ENCODE peak calls at places on chromosomes 1 and 21, in four cellular contexts. P, X, S and Y are unnamed samples.

GRCh38 chr1:36436820-36437219 is 13.4 kb downstream of the OSCP1 start:
- DNase-seq in P (no peak), X (no peak), S (peak), Y (no peak)

GRCh38 chr1:109933856-109934711 is 23.4 kb downstream of the CSF1 start:
- DNase-seq in P (no peak), X (no peak), S (peak), Y (no peak)

GRCh38 chr1:195373831-195374230 is 1234.4 kb downstream of the KCNT2 start:
- DNase-seq in P (no peak), X (no peak), S (no peak), Y (no peak)

GRCh38 chr1:180632326-180633088 is 685 bp downstream of the XPR1 start:
- DNase-seq in P (peak), X (no peak), S (peak), Y (peak)

GRCh38 chr1:91754348-91754747 is 131.6 kb downstream of the TGFBR3 start:
- DNase-seq in P (no peak), X (no peak), S (no peak), Y (no peak)

GRCh38 chr1:156922986-156923564 is 2.6 kb downstream of the LRRC71 start:
- DNase-seq in P (no peak), X (no peak), S (no peak), Y (no peak)

GRCh38 chr1:24888061-24888970 is 41.8 kb downstream of the RUNX3 start:
- DNase-seq in P (peak), X (no peak), S (no peak), Y (no peak)

GRCh38 chr1:53342735-53343470 is 15.0 kb upstream of the LRP8 start:
- DNase-seq in P (no peak), X (no peak), S (no peak), Y (no peak)

GRCh38 chr1:211685823-211686222 is 10.4 kb upstream of the NEK2 start:
- DNase-seq in P (no peak), X (no peak), S (no peak), Y (no peak)

GRCh38 chr1:201014816-201015200 is 8.7 kb downstream of the KIF21B start:
- DNase-seq in P (no peak), X (no peak), S (no peak), Y (no peak)

GRCh38 chr1:172498858-172499257 is 34.1 kb upstream of the SUCO start:
- DNase-seq in P (no peak), X (no peak), S (no peak), Y (no peak)

GRCh38 chr1:84834419-84835064 is 58.5 kb downstream of the LPAR3 start:
- DNase-seq in P (no peak), X (no peak), S (no peak), Y (peak)

GRCh38 chr1:205660361-205660760 is 19.9 kb downstream of the SLC45A3 start:
- DNase-seq in P (no peak), X (no peak), S (no peak), Y (no peak)

GRCh38 chr1:150813028-150813707 is 5.1 kb upstream of the CTSK start:
- DNase-seq in P (peak), X (no peak), S (peak), Y (peak)

GRCh38 chr1:210573141-210573540 is 244.4 kb downstream of the HHAT start:
- DNase-seq in P (no peak), X (no peak), S (no peak), Y (no peak)

GRCh38 chr1:73914994-73915393 is 283.0 kb downstream of the LRRIQ3 start:
- DNase-seq in P (no peak), X (no peak), S (no peak), Y (no peak)

GRCh38 chr1:73909043-73909567 is 288.9 kb downstream of the LRRIQ3 start:
- DNase-seq in P (no peak), X (no peak), S (no peak), Y (no peak)

GRCh38 chr1:73911849-73912248 is 286.1 kb downstream of the LRRIQ3 start:
- DNase-seq in P (no peak), X (no peak), S (no peak), Y (no peak)

GRCh38 chr1:73910466-73910865 is 287.5 kb downstream of the LRRIQ3 start:
- DNase-seq in P (no peak), X (no peak), S (no peak), Y (no peak)

DNA sequence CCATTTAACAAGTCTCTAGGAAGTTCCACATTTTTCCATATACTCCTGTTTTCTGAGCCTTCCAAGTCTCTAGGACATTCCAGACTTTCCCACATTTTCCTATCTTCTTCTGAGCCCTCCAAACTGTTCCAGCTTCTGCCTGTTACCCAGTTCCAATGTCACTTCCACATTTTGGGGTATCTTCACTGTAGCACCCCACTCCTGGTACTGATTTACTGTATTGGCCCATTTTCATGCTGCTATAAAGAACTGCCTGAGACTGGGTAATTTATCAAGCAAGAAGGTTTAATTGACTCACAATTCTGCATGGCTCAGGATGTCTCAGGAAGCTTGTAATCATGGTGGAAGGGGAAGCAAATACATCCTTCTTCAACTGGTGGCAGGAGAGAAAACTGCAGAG is 285.0 kb downstream of the LRRIQ3 start:
- DNase-seq in P (no peak), X (no peak), S (no peak), Y (no peak)
- TF ChIP-seq USF2 in P (no peak), X (no peak), S (no peak), Y (no peak)

DNA sequence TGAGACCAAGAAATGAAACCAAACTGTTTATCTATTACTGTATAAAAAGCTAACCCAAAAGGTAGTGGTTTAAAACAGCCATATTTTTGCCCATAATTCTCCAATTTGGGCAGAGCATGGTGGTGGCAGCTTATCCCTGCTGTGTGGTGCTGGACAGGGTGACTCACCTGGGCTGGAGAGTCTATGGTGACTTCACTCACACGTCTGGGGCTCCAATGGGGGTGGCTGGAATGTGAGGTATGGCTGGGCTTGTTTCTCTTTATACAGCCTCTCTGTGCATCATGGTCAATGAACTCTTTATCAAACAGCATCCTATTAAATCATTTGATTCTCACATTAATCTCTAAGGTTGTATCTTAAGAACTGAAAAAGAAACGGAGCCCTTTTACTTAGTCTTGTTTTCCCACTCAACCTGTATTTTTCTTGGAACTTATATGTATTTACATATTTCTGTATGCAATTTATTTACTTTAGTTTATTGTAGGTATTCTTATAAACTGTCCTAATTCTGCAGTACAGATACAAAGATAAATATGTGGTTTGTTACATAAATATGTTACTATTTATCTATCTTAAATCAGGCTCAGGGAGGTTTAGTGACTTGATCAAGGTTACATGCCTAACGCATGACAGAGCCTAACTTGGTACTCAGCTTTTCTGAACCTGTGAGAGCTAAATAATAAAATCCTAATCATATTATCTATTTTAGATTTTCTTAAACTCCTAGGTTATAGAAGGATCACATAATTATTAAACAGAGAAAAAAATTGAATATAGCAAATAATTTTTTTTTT is 37.5 kb upstream of the WLS start:
- DNase-seq in P (no peak), X (no peak), S (no peak), Y (peak)
- TF ChIP-seq BHLHE40 in P (no peak), X (no peak), S (no peak), Y (no peak)

GRCh38 chr1:64095832-64096231 is 107.6 kb upstream of the UBE2U start:
- DNase-seq in P (no peak), X (no peak), S (no peak), Y (no peak)

GRCh38 chr1:64097859-64098258 is 105.6 kb upstream of the UBE2U start:
- DNase-seq in P (no peak), X (no peak), S (no peak), Y (no peak)

GRCh38 chr1:64092851-64093371 is 110.5 kb upstream of the UBE2U start:
- DNase-seq in P (no peak), X (no peak), S (no peak), Y (no peak)

GRCh38 chr1:64090436-64090835 is 113.0 kb upstream of the UBE2U start:
- DNase-seq in P (no peak), X (no peak), S (no peak), Y (no peak)

GRCh38 chr1:64093941-64094340 is 109.5 kb upstream of the UBE2U start:
- DNase-seq in P (no peak), X (no peak), S (no peak), Y (no peak)
- TF ChIP-seq MYC in P (no peak), X (no peak), S (no peak), Y (no peak)

GRCh38 chr1:59730302-59730701 is 84.4 kb upstream of the HOOK1 start:
- DNase-seq in P (no peak), X (no peak), S (no peak), Y (no peak)

GRCh38 chr1:59732219-59732955 is 82.4 kb upstream of the HOOK1 start:
- DNase-seq in P (no peak), X (no peak), S (no peak), Y (no peak)

GRCh38 chr1:59736744-59737143 is 78.0 kb upstream of the HOOK1 start:
- DNase-seq in P (no peak), X (no peak), S (no peak), Y (no peak)

GRCh38 chr1:59733443-59734141 is 81.2 kb upstream of the HOOK1 start:
- DNase-seq in P (no peak), X (no peak), S (no peak), Y (no peak)

GRCh38 chr1:59730759-59731478 is 83.8 kb upstream of the HOOK1 start:
- DNase-seq in P (peak), X (no peak), S (peak), Y (peak)
- TF ChIP-seq USF2 in P (no peak), X (no peak), S (no peak), Y (no peak)

DNA sequence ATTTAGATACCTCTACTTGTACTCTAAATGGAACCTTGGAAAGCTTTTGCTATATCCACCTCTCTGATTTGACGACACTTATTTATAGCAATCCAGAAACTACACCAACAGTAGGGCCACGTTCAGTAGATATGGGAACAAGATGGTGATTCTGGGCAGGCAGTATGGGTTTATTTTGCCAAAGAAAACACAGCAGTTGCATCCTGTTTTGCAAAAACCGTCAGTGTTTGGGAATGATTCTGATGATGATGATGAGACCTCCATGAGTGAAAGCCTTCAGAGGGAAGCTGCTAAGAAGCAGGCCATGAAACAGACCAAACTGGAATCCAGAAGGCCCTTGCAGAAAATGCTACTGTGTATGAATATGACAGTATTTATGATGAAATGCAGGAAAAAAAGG is 41.5 kb upstream of the NEXN start:
- DNase-seq in P (no peak), X (no peak), S (no peak), Y (no peak)
- TF ChIP-seq BHLHE40 in P (no peak), X (no peak), S (no peak), Y (no peak)

GRCh38 chr1:173596097-173596825 is 6.6 kb downstream of the SLC9C2 start:
- DNase-seq in P (no peak), X (no peak), S (no peak), Y (no peak)

GRCh38 chr1:173590557-173590956 is 12.3 kb downstream of the SLC9C2 start:
- DNase-seq in P (no peak), X (no peak), S (no peak), Y (no peak)
- TF ChIP-seq MYC in P (no peak), X (no peak), S (no peak), Y (no peak)

DNA sequence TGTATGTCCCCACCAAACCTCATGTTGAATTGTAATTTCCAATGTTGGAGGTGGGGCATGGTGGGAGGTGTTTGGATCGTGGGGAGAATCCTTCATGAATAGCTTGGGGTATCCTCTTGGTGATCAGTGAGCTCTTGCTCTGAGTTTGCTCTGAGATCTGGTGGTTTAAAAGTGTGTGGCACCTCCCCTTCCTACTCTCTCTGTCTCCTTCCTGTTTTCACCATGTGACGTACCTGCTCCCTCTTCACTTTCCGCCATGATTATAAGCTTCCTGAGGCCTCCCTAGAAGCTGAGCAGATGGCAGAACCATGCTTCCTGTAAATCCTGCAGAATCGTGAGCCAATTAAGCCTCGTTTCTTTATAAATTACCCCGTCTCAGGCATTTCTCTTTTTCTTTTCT is 40.0 kb upstream of the OSBPL9 start:
- DNase-seq in P (no peak), X (no peak), S (no peak), Y (no peak)
- TF ChIP-seq USF2 in P (no peak), X (no peak), S (no peak), Y (no peak)

GRCh38 chr1:220527279-220528048 is 472 bp upstream of the MARK1 start:
- DNase-seq in P (no peak), X (no peak), S (no peak), Y (no peak)

GRCh38 chr1:220529530-220529920 is 1.6 kb downstream of the MARK1 start:
- DNase-seq in P (no peak), X (no peak), S (no peak), Y (no peak)

GRCh38 chr1:220528049-220528678 is at the start of gene MARK1:
- DNase-seq in P (peak), X (no peak), S (no peak), Y (peak)

GRCh38 chr1:220526294-220526693 is 1.6 kb upstream of the MARK1 start:
- DNase-seq in P (no peak), X (no peak), S (peak), Y (no peak)

DNA sequence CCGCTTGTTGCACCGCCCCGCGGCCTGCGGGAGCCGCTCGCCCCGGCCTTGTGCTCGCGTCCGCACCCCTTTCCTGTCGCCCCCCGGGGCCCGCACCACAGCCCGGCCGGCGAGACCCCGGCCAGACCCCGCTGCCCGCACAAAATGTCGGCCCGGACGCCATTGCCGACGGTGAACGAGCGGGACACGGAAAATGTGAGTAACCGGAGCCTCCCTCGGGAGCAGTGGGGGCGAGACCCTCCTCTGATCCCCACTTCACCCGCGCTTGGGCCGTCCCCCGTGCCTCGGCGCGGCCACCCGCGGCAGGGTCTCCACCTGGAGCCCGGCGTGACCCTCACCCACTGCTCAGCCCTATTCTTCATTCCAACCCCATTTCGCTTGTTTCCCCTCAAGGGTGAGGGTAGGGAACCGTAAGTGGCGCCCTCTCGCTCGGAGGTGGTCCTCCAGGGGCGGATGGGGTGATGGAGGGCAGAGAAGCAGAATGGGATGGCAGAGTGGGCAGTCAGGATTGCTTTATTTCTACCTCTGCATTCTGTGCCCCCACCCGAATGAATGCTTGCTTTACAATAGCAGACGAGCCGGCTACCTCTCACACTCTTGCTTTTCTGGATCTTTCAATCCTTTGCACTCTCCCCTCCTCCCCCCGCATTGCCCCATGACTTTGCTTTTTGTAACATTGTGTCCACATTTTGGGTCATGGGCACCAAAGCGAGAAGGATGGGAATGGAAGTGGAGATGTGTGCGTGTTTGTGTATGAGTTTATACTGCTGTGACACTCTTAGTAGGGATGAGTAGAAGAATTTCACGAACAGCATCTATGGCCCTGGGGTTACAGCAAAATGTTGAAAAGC is 968 bp downstream of the MARK1 start:
- DNase-seq in P (no peak), X (no peak), S (no peak), Y (no peak)
- TF ChIP-seq BHLHE40 in P (no peak), X (no peak), S (no peak), Y (no peak)

DNA sequence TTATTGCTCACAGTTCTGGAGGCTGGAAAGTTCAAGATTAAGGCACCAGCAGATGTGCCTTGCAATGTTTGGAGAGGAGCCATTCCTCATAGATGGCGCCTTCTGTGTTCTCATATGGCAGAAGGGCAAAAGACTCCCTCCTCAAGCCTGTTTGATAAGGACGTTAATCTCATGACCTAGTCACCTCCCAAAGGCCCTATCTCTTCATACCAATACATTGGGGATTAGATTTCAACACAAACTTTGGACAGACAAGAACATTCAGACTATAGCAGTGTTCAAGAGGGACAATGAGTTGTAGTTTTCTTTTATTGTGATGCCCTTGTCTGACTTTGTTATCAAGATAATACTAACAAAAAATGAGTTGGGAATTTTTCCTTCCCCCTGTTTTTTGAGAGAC is 34.2 kb downstream of the PSMG1 start:
- DNase-seq in P (no peak), X (no peak), S (no peak), Y (no peak)
- TF ChIP-seq MYC in P (no peak), X (no peak), S (no peak), Y (no peak)

DNA sequence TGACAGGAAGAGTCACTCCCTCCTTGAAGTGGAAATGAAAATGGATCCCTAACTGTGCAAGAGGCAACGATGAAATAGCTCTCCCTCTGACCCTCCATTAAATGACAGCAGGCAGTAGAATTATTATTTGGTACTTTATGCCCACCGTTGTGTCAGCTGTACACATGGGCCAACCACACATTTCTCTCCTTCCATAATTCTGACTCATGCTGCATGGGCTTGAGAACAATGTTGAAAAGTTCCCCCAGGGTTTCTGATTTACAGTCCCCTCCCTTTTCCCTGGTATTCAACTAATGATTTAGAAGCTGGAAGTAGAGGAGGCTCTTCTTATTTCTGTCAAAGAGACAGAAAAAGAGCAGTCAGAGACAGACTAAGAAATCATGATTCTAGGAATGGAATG is 103.5 kb downstream of the RGS7 start:
- DNase-seq in P (no peak), X (no peak), S (no peak), Y (no peak)
- TF ChIP-seq USF2 in P (no peak), X (no peak), S (no peak), Y (no peak)